ENCODE peak calls at places on chromosome 7, in six cellular contexts. O is activated naive CD4-positive, alpha-beta T cell; I is iPS-NIHi11; W is NCI-H2081; S is stimulated activated CD4-positive, alpha-beta T cell treated with anti-CD3 and anti-CD28 coated beads, Interleukin-4, amount 100 ng/mL, for 48 hours; E is GM10248. A is an unnamed sample.

GRCh38 chr7:151680810-151681209 is 161.1 kb upstream of the RHEB start:
- DNase-seq in O (no peak), I (no peak), W (no peak), S (no peak), E (no peak), A (no peak)

GRCh38 chr7:128743112-128743772 is 4.1 kb downstream of the CALU start:
- DNase-seq in O (no peak), I (no peak), W (no peak), S (no peak), E (no peak), A (no peak)

GRCh38 chr7:147013820-147014219 is 897.2 kb downstream of the CNTNAP2 start:
- DNase-seq in O (no peak), I (no peak), W (no peak), S (no peak), E (no peak), A (no peak)

GRCh38 chr7:137006293-137006692 is 137.8 kb downstream of the CHRM2 start:
- DNase-seq in O (no peak), I (no peak), W (no peak), S (no peak), E (no peak), A (no peak)

GRCh38 chr7:47193003-47193402 is 388.9 kb downstream of the TNS3 start:
- DNase-seq in O (no peak), I (no peak), W (no peak), S (no peak), E (no peak), A (no peak)

GRCh38 chr7:27248427-27248806 is 5.8 kb downstream of the EVX1 start:
- DNase-seq in O (no peak), I (no peak), W (no peak), S (no peak), E (no peak), A (no peak)

GRCh38 chr7:84975586-84976185 is 211.2 kb downstream of the SEMA3D start:
- DNase-seq in O (no peak), I (no peak), W (no peak), S (no peak), E (no peak), A (no peak)

GRCh38 chr7:2417981-2418481 is 14.6 kb downstream of the CHST12 start:
- DNase-seq in O (no peak), I (no peak), W (peak), S (peak), E (no peak), A (no peak)

GRCh38 chr7:50685445-50686070 is 97.1 kb downstream of the GRB10 start:
- DNase-seq in O (no peak), I (no peak), W (no peak), S (no peak), E (no peak), A (no peak)

GRCh38 chr7:74023786-74024185 is 4.2 kb upstream of the ELN start:
- DNase-seq in O (no peak), I (no peak), W (no peak), S (no peak), E (no peak), A (no peak)

GRCh38 chr7:70640266-70640833 is 491.6 kb upstream of the GALNT17 start:
- DNase-seq in O (no peak), I (no peak), W (no peak), S (no peak), E (no peak), A (no peak)

GRCh38 chr7:21580073-21580521 is 37.3 kb downstream of the DNAH11 start:
- DNase-seq in O (no peak), I (no peak), W (no peak), S (no peak), E (no peak), A (no peak)

GRCh38 chr7:58086871-58087535 is 637.0 kb downstream of the ZNF716 start:
- DNase-seq in O (no peak), I (no peak), W (no peak), S (no peak), E (no peak), A (no peak)

GRCh38 chr7:46139079-46139478 is 218.0 kb upstream of the IGFBP3 start:
- DNase-seq in O (no peak), I (no peak), W (no peak), S (no peak), E (peak), A (no peak)

GRCh38 chr7:66771795-66772194 is 31.3 kb downstream of the RABGEF1 start:
- DNase-seq in O (no peak), I (no peak), W (no peak), S (no peak), E (no peak), A (no peak)

GRCh38 chr7:80732635-80733034 is 94.2 kb downstream of the CD36 start:
- DNase-seq in O (no peak), I (peak), W (no peak), S (no peak), E (no peak), A (no peak)

GRCh38 chr7:37930226-37930948 is 9.9 kb downstream of the EPDR1 start:
- DNase-seq in O (no peak), I (no peak), W (no peak), S (no peak), E (no peak), A (no peak)

GRCh38 chr7:16611711-16612110 is 33.8 kb downstream of the ANKMY2 start:
- DNase-seq in O (no peak), I (no peak), W (no peak), S (no peak), E (no peak), A (no peak)

GRCh38 chr7:50667789-50668226 is 102.6 kb upstream of the DDC start:
- DNase-seq in O (no peak), I (no peak), W (no peak), S (no peak), E (no peak), A (no peak)

GRCh38 chr7:2523941-2524807 is 4.6 kb downstream of the LFNG start:
- DNase-seq in O (no peak), I (peak), W (peak), S (no peak), E (no peak), A (no peak)

GRCh38 chr7:132765861-132766260 is 189.6 kb upstream of the PLXNA4 start:
- DNase-seq in O (no peak), I (no peak), W (no peak), S (no peak), E (no peak), A (no peak)

GRCh38 chr7:30475580-30475979 is 3.0 kb downstream of the NOD1 start:
- DNase-seq in O (no peak), I (no peak), W (no peak), S (no peak), E (no peak), A (no peak)

GRCh38 chr7:107446988-107447387 is 22.9 kb upstream of the GPR22 start:
- DNase-seq in O (no peak), I (no peak), W (no peak), S (no peak), E (no peak), A (no peak)

GRCh38 chr7:36048141-36048901 is 104.7 kb upstream of the EEPD1 start:
- DNase-seq in O (no peak), I (no peak), W (no peak), S (no peak), E (no peak), A (no peak)

GRCh38 chr7:44197487-44197886 is 3.3 kb upstream of the YKT6 start:
- DNase-seq in O (no peak), I (no peak), W (no peak), S (no peak), E (no peak), A (no peak)

GRCh38 chr7:156515911-156516790 is 124.4 kb upstream of the RNF32 start:
- DNase-seq in O (no peak), I (no peak), W (no peak), S (no peak), E (no peak), A (no peak)

GRCh38 chr7:151374139-151374538 is 32.5 kb downstream of the NUB1 start:
- DNase-seq in O (no peak), I (no peak), W (no peak), S (no peak), E (no peak), A (no peak)

GRCh38 chr7:143456992-143457793 is 13.9 kb downstream of the TAS2R60 start:
- DNase-seq in O (no peak), I (no peak), W (no peak), S (no peak), E (no peak), A (no peak)

GRCh38 chr7:121061826-121062582 is 73.5 kb downstream of the CPED1 start:
- DNase-seq in O (no peak), I (no peak), W (no peak), S (no peak), E (no peak), A (no peak)

GRCh38 chr7:152543801-152544200 is 108.0 kb upstream of the KMT2C start:
- DNase-seq in O (no peak), I (peak), W (no peak), S (no peak), E (no peak), A (no peak)

GRCh38 chr7:31432831-31433340 is 81.0 kb upstream of the ITPRID1 start:
- DNase-seq in O (no peak), I (no peak), W (no peak), S (no peak), E (no peak), A (no peak)

GRCh38 chr7:110486549-110486948 is 604.4 kb upstream of the LRRN3 start:
- DNase-seq in O (no peak), I (no peak), W (no peak), S (no peak), E (no peak), A (no peak)

GRCh38 chr7:115059312-115059711 is 137.4 kb downstream of the MDFIC start:
- DNase-seq in O (no peak), I (no peak), W (no peak), S (no peak), E (no peak), A (no peak)

GRCh38 chr7:28276303-28276702 is 95.7 kb upstream of the JAZF1 start:
- DNase-seq in O (no peak), I (no peak), W (no peak), S (no peak), E (no peak), A (no peak)

GRCh38 chr7:82678716-82679115 is 235.1 kb upstream of the CACNA2D1 start:
- DNase-seq in O (no peak), I (no peak), W (no peak), S (no peak), E (no peak), A (no peak)

GRCh38 chr7:137930616-137931015 is 71.3 kb downstream of the CREB3L2 start:
- DNase-seq in O (no peak), I (no peak), W (no peak), S (no peak), E (no peak), A (no peak)

GRCh38 chr7:131123991-131124629 is 203.6 kb upstream of the MKLN1 start:
- DNase-seq in O (no peak), I (no peak), W (no peak), S (no peak), E (peak), A (peak)